ENCODE peak calls at places on chromosomes 7 and 10, in ten cellular contexts. O is activated T-cell treated with anti-CD3 and anti-CD28 coated beads for 1 hour; W is fibroblast of pulmonary artery; M is LoVo; B is breast epithelium; Z is posterior cingulate gyrus; I is non-pigmented ciliary epithelial cell; G is astrocyte of the spinal cord; S is left ventricle myocardium inferior; X is natural killer cell treated with Interleukin-12 subunit alpha and Interleukin-12 subunit beta and Interleukin-15 and Interleukin-18, amount 100 ng/mL, for 72 hours. H is an unnamed sample.

GRCh38 chr10:4947039-4947634 is 16.1 kb upstream of the AKR1C1 start:
- DNase-seq in X (no peak), B (no peak), O (no peak), M (peak), S (no peak), Z (no peak), I (no peak), G (peak), W (peak), H (no peak)

GRCh38 chr7:158550886-158551452 is 36.7 kb downstream of the PTPRN2 start:
- DNase-seq in G (no peak), O (no peak), X (no peak), S (no peak), W (no peak), B (no peak), M (no peak), I (no peak), Z (no peak), H (no peak)

GRCh38 chr7:55177068-55177530 is 158.3 kb downstream of the EGFR start:
- DNase-seq in Z (no peak), B (no peak), I (no peak), O (no peak), G (no peak), S (no peak), X (no peak), M (no peak), W (no peak), H (no peak)

GRCh38 chr7:123548406-123548805 is 9.2 kb downstream of the NDUFA5 start:
- DNase-seq in M (no peak), X (no peak), W (peak), O (no peak), Z (no peak), G (no peak), I (no peak), S (no peak), B (no peak), H (no peak)

GRCh38 chr10:24513155-24513554 is 210.5 kb downstream of the ARHGAP21 start:
- DNase-seq in W (peak), B (no peak), I (no peak), O (no peak), X (no peak), Z (no peak), G (peak), S (no peak), M (no peak), H (no peak)

GRCh38 chr10:69065406-69066361 is 22.2 kb upstream of the SRGN start:
- DNase-seq in W (peak), I (no peak), B (no peak), M (no peak), G (peak), Z (no peak), S (peak), O (no peak), X (peak), H (no peak)

GRCh38 chr7:36765605-36766004 is 41.3 kb upstream of the AOAH start:
- DNase-seq in Z (no peak), S (no peak), I (no peak), O (no peak), B (no peak), W (no peak), X (no peak), G (no peak), M (no peak), H (no peak)

GRCh38 chr7:50552921-50553320 is 12.3 kb downstream of the DDC start:
- DNase-seq in W (peak), B (no peak), M (no peak), X (no peak), O (no peak), G (peak), I (peak), S (no peak), Z (no peak), H (peak)

H was measured in AG09319.